ENCODE peak calls at places on chromosomes 6 and 20, in six cellular contexts. W is MG63; X is right lobe of liver; Q is CD8-positive, alpha-beta T cell; A is neuronal stem cell; R is effector memory CD4-positive, alpha-beta T cell. I is an unnamed sample.

GRCh38 chr6:131379951-131380350 is 193.1 kb upstream of the ARG1 start:
- DNase-seq in W (peak), X (no peak), Q (no peak), A (no peak), R (no peak), I (peak)

GRCh38 chr6:11168091-11168635 is 56.6 kb upstream of the ERVFRD-1 start:
- DNase-seq in W (no peak), X (no peak), Q (no peak), A (no peak), R (no peak), I (no peak)

GRCh38 chr6:26550250-26550993 is 12.3 kb downstream of the HMGN4 start:
- DNase-seq in W (peak), X (peak), Q (peak), A (peak), R (no peak), I (no peak)

GRCh38 chr6:163457637-163458561 is 43.4 kb downstream of the QKI start:
- DNase-seq in W (peak), X (no peak), Q (no peak), A (no peak), R (no peak), I (peak)

GRCh38 chr20:2052741-2053140 is 48.9 kb upstream of the STK35 start:
- DNase-seq in W (no peak), X (no peak), Q (no peak), A (no peak), R (no peak), I (no peak)

GRCh38 chr6:50654155-50654554 is 59.2 kb upstream of the TFAP2D start:
- DNase-seq in W (no peak), X (no peak), Q (no peak), A (no peak), R (no peak), I (no peak)

GRCh38 chr20:49945701-49946477 is 9.7 kb downstream of the RNF114 start:
- DNase-seq in W (no peak), X (no peak), Q (no peak), A (no peak), R (no peak), I (no peak)

GRCh38 chr20:17518339-17519052 is 12.7 kb downstream of the BFSP1 start:
- DNase-seq in W (peak), X (no peak), Q (no peak), A (no peak), R (no peak), I (no peak)

GRCh38 chr6:162069995-162070394 is 657.6 kb downstream of the PRKN start:
- DNase-seq in W (no peak), X (no peak), Q (no peak), A (no peak), R (no peak), I (no peak)

GRCh38 chr6:156719720-156720563 is 57.2 kb upstream of the ARID1B start:
- DNase-seq in W (peak), X (peak), Q (peak), A (no peak), R (peak), I (peak)
- H3K4me3 ChIP-seq in W (no peak), X (peak), Q (peak), A (no peak), R (peak), I (peak)

DNA sequence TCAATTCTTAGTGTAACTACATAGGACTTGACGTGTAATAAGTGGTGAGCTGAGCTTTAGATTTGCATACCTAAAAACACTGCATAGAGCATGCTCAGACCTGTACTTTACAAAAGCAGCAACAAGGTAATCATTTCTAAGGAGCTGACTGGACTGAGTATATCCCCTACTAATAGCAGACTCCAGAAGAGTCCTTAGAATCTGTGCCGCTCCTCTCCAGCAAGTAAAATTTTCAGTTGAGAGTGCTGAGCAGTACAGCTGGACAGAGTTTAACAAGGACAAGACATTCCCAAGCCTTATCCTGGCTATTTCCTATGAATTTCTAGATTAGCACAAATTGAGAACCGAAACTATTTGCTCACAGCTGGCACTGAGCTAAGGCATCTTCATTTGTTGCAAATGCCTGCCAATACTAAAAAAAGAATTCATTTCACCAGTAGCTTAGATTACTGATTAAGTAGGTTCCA is 26.1 kb upstream of the KLHL31 start:
- DNase-seq in W (no peak), X (no peak), Q (no peak), A (no peak), R (no peak), I (no peak)
- H3K4me3 ChIP-seq in W (no peak), X (no peak), Q (no peak), A (no peak), R (no peak), I (no peak)

GRCh38 chr6:33390173-33390572 is 1.4 kb upstream of the KIFC1 start:
- DNase-seq in W (no peak), X (no peak), Q (no peak), A (no peak), R (no peak), I (no peak)
- H3K4me3 ChIP-seq in W (no peak), X (no peak), Q (no peak), A (no peak), R (no peak), I (no peak)

GRCh38 chr6:37257320-37257633 is 295 bp upstream of the TBC1D22B start:
- DNase-seq in W (no peak), X (no peak), Q (no peak), A (no peak), R (no peak), I (no peak)
- H3K4me3 ChIP-seq in W (peak), X (peak), Q (peak), A (no peak), R (peak), I (peak)

GRCh38 chr6:105775095-105775494 is 311.0 kb upstream of the PRDM1 start:
- DNase-seq in W (no peak), X (no peak), Q (no peak), A (no peak), R (no peak), I (no peak)

GRCh38 chr6:105769197-105769596 is 316.9 kb upstream of the PRDM1 start:
- DNase-seq in W (no peak), X (no peak), Q (no peak), A (no peak), R (no peak), I (no peak)

GRCh38 chr6:105769987-105770386 is 316.1 kb upstream of the PRDM1 start:
- DNase-seq in W (peak), X (no peak), Q (no peak), A (no peak), R (no peak), I (no peak)

GRCh38 chr6:105774247-105774646 is 311.9 kb upstream of the PRDM1 start:
- DNase-seq in W (no peak), X (no peak), Q (no peak), A (no peak), R (no peak), I (no peak)

GRCh38 chr6:105771313-105771970 is 314.7 kb upstream of the PRDM1 start:
- DNase-seq in W (no peak), X (no peak), Q (no peak), A (no peak), R (no peak), I (no peak)
- H3K4me3 ChIP-seq in W (no peak), X (no peak), Q (no peak), A (no peak), R (no peak), I (no peak)

DNA sequence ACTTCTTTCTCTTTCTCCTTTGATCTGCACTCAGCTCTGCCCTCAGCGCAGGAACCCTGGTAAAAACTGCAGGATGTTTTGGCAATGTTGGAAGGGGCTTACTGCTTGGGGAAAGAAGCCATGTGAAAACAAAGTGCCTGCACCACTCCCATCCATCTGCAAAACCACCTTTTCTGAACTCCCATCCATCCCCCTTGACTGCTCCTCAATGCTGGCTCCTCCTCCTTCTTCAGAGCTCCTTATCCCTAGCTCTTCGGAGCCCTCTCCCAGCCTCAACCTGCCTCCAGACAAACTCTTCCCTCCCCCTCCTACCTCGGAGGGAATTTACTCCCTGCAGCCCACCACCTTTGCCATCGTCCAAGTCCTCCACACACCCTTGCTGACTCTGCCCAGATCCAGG is 4.2 kb upstream of the ZBTB12 start:
- DNase-seq in W (no peak), X (no peak), Q (no peak), A (no peak), R (no peak), I (no peak)
- H3K4me3 ChIP-seq in W (no peak), X (no peak), Q (no peak), A (no peak), R (no peak), I (no peak)

GRCh38 chr6:79227445-79227844 is 7.0 kb downstream of the HMGN3 start:
- DNase-seq in W (no peak), X (no peak), Q (no peak), A (no peak), R (no peak), I (no peak)
- H3K4me3 ChIP-seq in W (no peak), X (no peak), Q (no peak), A (no peak), R (no peak), I (no peak)